ENCODE peak calls at places on chromosome 6, in seven cellular contexts. V, I, M, F, C, X and N are unnamed samples.

GRCh38 chr6:41214559-41215238 is 13.4 kb upstream of the TREML4 start:
- DNase-seq in V (no peak), I (no peak), M (no peak), F (no peak), C (no peak), X (no peak), N (no peak)

GRCh38 chr6:130675072-130675471 is 152.1 kb upstream of the SMLR1 start:
- DNase-seq in V (no peak), I (peak), M (no peak), F (no peak), C (peak), X (peak), N (no peak)

GRCh38 chr6:92667843-92668242 is 751.5 kb downstream of the EPHA7 start:
- DNase-seq in V (no peak), I (no peak), M (no peak), F (no peak), C (no peak), X (no peak), N (no peak)

GRCh38 chr6:67630146-67630545 is 1004.9 kb upstream of the ADGRB3 start:
- DNase-seq in V (no peak), I (no peak), M (peak), F (no peak), C (no peak), X (no peak), N (peak)

GRCh38 chr6:309947-310346 is 17.7 kb downstream of the DUSP22 start:
- DNase-seq in V (no peak), I (no peak), M (no peak), F (no peak), C (no peak), X (no peak), N (no peak)

GRCh38 chr6:44016131-44016870 is 111.0 kb downstream of the MRPL14 start:
- DNase-seq in V (no peak), I (no peak), M (no peak), F (no peak), C (no peak), X (no peak), N (no peak)

GRCh38 chr6:99618649-99619408 is 12.2 kb downstream of the PRDM13 start:
- DNase-seq in V (no peak), I (no peak), M (no peak), F (peak), C (no peak), X (no peak), N (no peak)

GRCh38 chr6:142943746-142944125 is 1.2 kb downstream of the HIVEP2 start:
- DNase-seq in V (no peak), I (no peak), M (peak), F (no peak), C (no peak), X (no peak), N (no peak)

GRCh38 chr6:315226-315625 is 22.9 kb downstream of the DUSP22 start:
- DNase-seq in V (peak), I (no peak), M (no peak), F (no peak), C (no peak), X (no peak), N (no peak)

GRCh38 chr6:835476-836160 is 142.7 kb upstream of the EXOC2 start:
- DNase-seq in V (no peak), I (no peak), M (no peak), F (no peak), C (no peak), X (no peak), N (no peak)

GRCh38 chr6:33783781-33784520 is 5.0 kb downstream of the LEMD2 start:
- DNase-seq in V (no peak), I (no peak), M (no peak), F (no peak), C (no peak), X (no peak), N (no peak)

GRCh38 chr6:102736941-102737368 is 1343.4 kb downstream of the GRIK2 start:
- DNase-seq in V (no peak), I (peak), M (no peak), F (no peak), C (no peak), X (no peak), N (no peak)

GRCh38 chr6:119484598-119484997 is 135.0 kb upstream of the MAN1A1 start:
- DNase-seq in V (no peak), I (peak), M (no peak), F (no peak), C (no peak), X (no peak), N (no peak)

GRCh38 chr6:156585859-156586258 is 191.3 kb upstream of the ARID1B start:
- DNase-seq in V (no peak), I (no peak), M (peak), F (no peak), C (no peak), X (no peak), N (no peak)

GRCh38 chr6:129525055-129525454 is 184.9 kb downstream of the ARHGAP18 start:
- DNase-seq in V (no peak), I (no peak), M (no peak), F (no peak), C (no peak), X (no peak), N (no peak)

GRCh38 chr6:54248994-54249393 is 59.2 kb upstream of the TINAG start:
- DNase-seq in V (no peak), I (no peak), M (no peak), F (no peak), C (no peak), X (no peak), N (no peak)

GRCh38 chr6:102944475-102944874 is 1551.0 kb downstream of the GRIK2 start:
- DNase-seq in V (no peak), I (no peak), M (no peak), F (no peak), C (no peak), X (no peak), N (no peak)

GRCh38 chr6:36358235-36358915 is 21.7 kb upstream of the BNIP5 start:
- DNase-seq in V (no peak), I (no peak), M (no peak), F (no peak), C (no peak), X (no peak), N (no peak)

GRCh38 chr6:15855311-15855710 is 192.5 kb upstream of the DTNBP1 start:
- DNase-seq in V (no peak), I (no peak), M (peak), F (no peak), C (no peak), X (no peak), N (no peak)

GRCh38 chr6:166637806-166638458 is 10.9 kb upstream of the RPS6KA2 start:
- DNase-seq in V (no peak), I (no peak), M (no peak), F (no peak), C (no peak), X (no peak), N (no peak)

GRCh38 chr6:28885149-28885738 is 38.5 kb downstream of the TRIM27 start:
- DNase-seq in V (no peak), I (no peak), M (no peak), F (no peak), C (no peak), X (no peak), N (no peak)